ENCODE peak calls at places on chromosomes 2 and 18, in six cellular contexts. N is AG04449; C is effector memory CD8-positive, alpha-beta T cell; P is T-cell; I is NCI-H1436; E is RWPE1. T is an unnamed sample.

GRCh38 chr2:149738771-149739170 is 151.2 kb upstream of the MMADHC start:
- DNase-seq in N (no peak), C (no peak), P (no peak), I (no peak), E (no peak), T (no peak)

GRCh38 chr2:196241175-196241574 is 69.8 kb upstream of the STK17B start:
- DNase-seq in N (no peak), C (no peak), P (no peak), I (no peak), E (no peak), T (no peak)

GRCh38 chr18:35602193-35602820 is 20.8 kb downstream of the GALNT1 start:
- DNase-seq in N (no peak), C (no peak), P (no peak), I (no peak), E (no peak), T (no peak)

GRCh38 chr2:112582314-112582746 is 2.1 kb upstream of the CHCHD5 start:
- DNase-seq in N (no peak), C (peak; percentile 31), P (no peak), I (peak; percentile 50), E (peak; percentile 31), T (no peak)

GRCh38 chr2:25586726-25587144 is 86.6 kb downstream of the DTNB start:
- DNase-seq in N (no peak), C (no peak), P (no peak), I (no peak), E (no peak), T (no peak)

GRCh38 chr2:10785260-10785659 is 27.3 kb downstream of the PDIA6 start:
- DNase-seq in N (no peak), C (no peak), P (no peak), I (no peak), E (no peak), T (no peak)

GRCh38 chr2:10514743-10515142 is 66.6 kb upstream of the ODC1 start:
- DNase-seq in N (no peak), C (no peak), P (no peak), I (no peak), E (peak; percentile 95), T (peak; percentile 46)

GRCh38 chr18:58223717-58224424 is 179.8 kb downstream of the NEDD4L start:
- DNase-seq in N (no peak), C (no peak), P (no peak), I (peak; percentile 53), E (peak; percentile 61), T (no peak)

GRCh38 chr2:64537991-64538390 is 13.9 kb downstream of the AFTPH start:
- DNase-seq in N (no peak), C (no peak), P (no peak), I (no peak), E (no peak), T (no peak)

GRCh38 chr2:168210216-168210897 is 37.0 kb downstream of the STK39 start:
- DNase-seq in N (no peak), C (no peak), P (no peak), I (no peak), E (no peak), T (no peak)

GRCh38 chr2:86793752-86794151 is 3.0 kb upstream of the CD8A start:
- DNase-seq in N (no peak), C (peak; percentile 50), P (peak; percentile 44), I (no peak), E (no peak), T (no peak)

GRCh38 chr2:213065583-213066444 is 85.6 kb downstream of the IKZF2 start:
- DNase-seq in N (peak; percentile 44), C (peak; percentile 10), P (no peak), I (peak; percentile 39), E (no peak), T (peak; percentile 75)

GRCh38 chr2:173210270-173211196 is 134.9 kb downstream of the MAP3K20 start:
- DNase-seq in N (peak; percentile 86), C (peak; percentile 56), P (peak; percentile 10), I (peak; percentile 70), E (peak; percentile 90), T (no peak)

GRCh38 chr2:238169708-238170251 is 11.0 kb downstream of the ERFE start:
- DNase-seq in N (peak; percentile 98), C (no peak), P (no peak), I (no peak), E (peak; percentile 90), T (no peak)

GRCh38 chr2:192669505-192670082 is 474.9 kb upstream of the TMEFF2 start:
- DNase-seq in N (no peak), C (no peak), P (no peak), I (no peak), E (no peak), T (no peak)

GRCh38 chr2:33022989-33023731 is 76.4 kb downstream of the LTBP1 start:
- DNase-seq in N (peak; percentile 46), C (no peak), P (no peak), I (no peak), E (peak; percentile 66), T (no peak)

GRCh38 chr2:101540518-101540917 is 65.6 kb upstream of the RFX8 start:
- DNase-seq in N (no peak), C (no peak), P (no peak), I (no peak), E (no peak), T (no peak)

GRCh38 chr2:65595641-65596040 is 163.2 kb upstream of the SPRED2 start:
- DNase-seq in N (peak; percentile 17), C (no peak), P (no peak), I (no peak), E (no peak), T (no peak)

GRCh38 chr2:151237422-151238012 is 24.1 kb downstream of the RBM43 start:
- DNase-seq in N (no peak), C (no peak), P (no peak), I (no peak), E (no peak), T (no peak)

GRCh38 chr2:233801357-233802131 is 23.4 kb downstream of the MROH2A start:
- DNase-seq in N (no peak), C (no peak), P (no peak), I (no peak), E (peak; percentile 20), T (no peak)

GRCh38 chr2:15798716-15799431 is 141.5 kb upstream of the MYCN start:
- DNase-seq in N (no peak), C (no peak), P (no peak), I (no peak), E (no peak), T (no peak)

GRCh38 chr2:202782930-202783558 is 88.5 kb downstream of the ICA1L start:
- DNase-seq in N (no peak), C (no peak), P (no peak), I (no peak), E (no peak), T (no peak)

GRCh38 chr2:39701137-39701536 is 35.4 kb downstream of the TMEM178A start:
- DNase-seq in N (no peak), C (no peak), P (no peak), I (no peak), E (no peak), T (no peak)

T was measured in cardiac septum.